ENCODE peak calls at places on chromosomes 4 and X, in four cellular contexts. H is GM12878, J is HepG2, I is H1. C is an unnamed sample. For H3K4me1, the result is how much of the 10 kb centered on the place peaks cover.

GRCh38 chr4:141417387-141417786 is 196.7 kb downstream of the ZNF330 start:
- DNase-seq in H (no peak), J (no peak), I (no peak), C (no peak)

GRCh38 chr4:41418444-41418843 is 119.5 kb upstream of the LIMCH1 start:
- DNase-seq in H (no peak), J (no peak), I (no peak), C (no peak)

GRCh38 chrX:56745019-56745418 is 16.0 kb downstream of the NBDY start:
- DNase-seq in H (no peak), J (peak), I (no peak), C (no peak)

GRCh38 chr4:5932021-5932553 is 39.2 kb upstream of the CRMP1 start:
- DNase-seq in H (no peak), J (no peak), I (no peak), C (no peak)

GRCh38 chr4:6290769-6291547 is 21.3 kb downstream of the WFS1 start:
- DNase-seq in H (no peak), J (peak), I (no peak), C (no peak)

GRCh38 chr4:8829584-8829983 is 42.1 kb downstream of the HMX1 start:
- DNase-seq in H (no peak), J (no peak), I (no peak), C (no peak)

GRCh38 chr4:30537462-30537861 is 182.7 kb upstream of the PCDH7 start:
- DNase-seq in H (no peak), J (no peak), I (no peak), C (no peak)

GRCh38 chr4:105179539-105180401 is 33.1 kb downstream of the TET2 start:
- DNase-seq in H (no peak), J (peak), I (no peak), C (no peak)

GRCh38 chrX:69538321-69538876 is 34.3 kb downstream of the NALF2 start:
- DNase-seq in H (no peak), J (peak), I (peak), C (peak)

GRCh38 chr4:71607780-71608673 is 175.9 kb downstream of the GC start:
- DNase-seq in H (no peak), J (peak), I (no peak), C (no peak)

GRCh38 chrX:130085551-130085986 is 24.7 kb downstream of the ELF4 start:
- DNase-seq in H (no peak), J (no peak), I (no peak), C (no peak)

GRCh38 chr4:111836601-111837000 is 308.7 kb upstream of the FAM241A start:
- DNase-seq in H (no peak), J (no peak), I (no peak), C (no peak)

GRCh38 chr4:61580721-61581377 is 380.7 kb downstream of the ADGRL3 start:
- DNase-seq in H (no peak), J (no peak), I (no peak), C (no peak)

GRCh38 chrX:22220941-22221340 is 51.8 kb upstream of the CBLL2 start:
- DNase-seq in H (no peak), J (no peak), I (no peak), C (no peak)

GRCh38 chrX:20988118-20988517 is 386.1 kb upstream of the CNKSR2 start:
- DNase-seq in H (no peak), J (no peak), I (no peak), C (no peak)

DNA sequence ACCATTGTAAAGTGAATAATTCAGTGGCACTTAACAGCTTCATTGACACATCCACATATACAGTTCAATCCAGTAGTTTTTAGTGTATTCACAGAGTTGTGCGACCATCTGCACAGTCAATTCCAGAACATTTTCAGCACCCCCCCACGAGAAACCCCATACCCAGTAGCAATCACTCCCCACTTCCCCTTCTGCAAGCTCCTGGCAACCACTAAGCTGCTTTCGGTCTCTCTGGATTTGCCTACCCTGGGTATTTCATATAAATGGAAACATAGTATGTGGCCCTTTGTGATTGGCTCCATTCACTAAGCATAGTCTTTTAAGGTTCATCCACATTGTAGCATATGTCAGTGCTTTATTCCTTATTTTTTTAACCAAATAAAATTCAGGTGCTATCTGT is 10.0 kb downstream of the MSL3 start:
- DNase-seq in H (no peak), J (no peak), I (no peak), C (no peak)
- H3K4me1 ChIP-seq in H (under half), J (under half), I (under half), C (under half)

GRCh38 chr4:134001057-134001456 is 200.5 kb downstream of the PABPC4L start:
- DNase-seq in H (no peak), J (no peak), I (no peak), C (no peak)

GRCh38 chr4:133997440-133997839 is 204.1 kb downstream of the PABPC4L start:
- DNase-seq in H (no peak), J (no peak), I (no peak), C (no peak)

GRCh38 chr4:133995243-133995960 is 206.2 kb downstream of the PABPC4L start:
- DNase-seq in H (no peak), J (no peak), I (no peak), C (no peak)

GRCh38 chr4:133996431-133997121 is 205.0 kb downstream of the PABPC4L start:
- DNase-seq in H (no peak), J (peak), I (no peak), C (no peak)
- TF ChIP-seq YY1 in H (no peak), J (no peak), I (no peak), C (no peak)

DNA sequence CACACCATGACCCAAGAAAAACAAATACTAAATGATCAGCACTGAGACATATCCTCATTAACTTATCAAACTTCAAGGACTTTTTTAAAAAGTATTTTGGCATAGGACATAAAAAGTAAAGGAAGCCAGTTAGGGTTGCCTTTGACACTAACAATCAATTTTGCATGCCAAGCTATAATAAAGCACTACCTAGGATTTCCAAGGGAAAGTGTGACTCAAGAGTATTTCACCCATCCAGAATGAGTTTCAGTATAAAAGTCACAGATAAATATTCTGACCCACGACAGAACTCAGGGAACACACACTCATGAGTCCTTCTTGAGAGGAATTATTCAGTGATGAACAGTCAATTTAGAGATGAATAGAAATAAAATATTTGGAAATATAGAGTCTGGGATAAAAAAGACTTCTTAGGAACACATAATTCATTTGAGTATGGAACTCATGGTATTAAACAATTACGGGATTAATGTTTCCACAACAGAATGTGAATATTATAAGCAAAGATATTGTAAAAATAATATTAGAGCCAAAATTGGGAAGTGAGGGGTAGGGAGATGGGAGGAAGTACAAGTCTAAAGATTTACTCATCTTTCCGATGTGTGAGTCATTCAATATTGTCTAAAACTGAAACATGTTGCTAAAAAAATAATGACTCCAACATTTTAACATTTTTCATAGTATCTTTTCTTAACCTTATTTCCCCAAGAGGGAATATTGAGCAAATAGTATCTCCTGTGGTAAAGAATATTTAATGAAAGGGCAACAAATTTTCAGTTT is 143.5 kb upstream of the LNX1 start:
- DNase-seq in H (no peak), J (no peak), I (no peak), C (no peak)
- TF ChIP-seq SUZ12 in H (no peak), J (no peak), I (no peak), C (no peak)

DNA sequence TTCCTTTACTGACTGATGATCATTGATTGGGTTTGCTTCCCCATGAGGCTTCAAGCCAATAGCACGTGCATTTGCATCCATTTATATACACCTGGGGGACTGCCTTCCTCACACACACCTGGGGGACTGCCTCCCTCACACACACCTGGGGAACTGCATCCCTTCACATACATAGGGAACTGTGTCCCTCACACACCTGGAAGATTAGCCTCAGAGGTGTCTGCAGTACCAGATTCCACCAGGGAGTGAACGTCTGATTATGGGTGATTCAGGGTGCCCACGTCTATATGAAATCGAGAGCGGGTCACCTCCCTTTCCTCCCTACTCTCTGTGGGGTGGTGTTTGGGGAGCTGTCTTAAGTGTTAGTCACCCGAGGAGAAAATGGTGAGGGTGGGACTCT is 16.9 kb downstream of the CD99 start:
- DNase-seq in H (no peak), J (no peak), I (no peak), C (no peak)
- H3K4me1 ChIP-seq in H (under half), J (under half), I (under half), C (under half)

DNA sequence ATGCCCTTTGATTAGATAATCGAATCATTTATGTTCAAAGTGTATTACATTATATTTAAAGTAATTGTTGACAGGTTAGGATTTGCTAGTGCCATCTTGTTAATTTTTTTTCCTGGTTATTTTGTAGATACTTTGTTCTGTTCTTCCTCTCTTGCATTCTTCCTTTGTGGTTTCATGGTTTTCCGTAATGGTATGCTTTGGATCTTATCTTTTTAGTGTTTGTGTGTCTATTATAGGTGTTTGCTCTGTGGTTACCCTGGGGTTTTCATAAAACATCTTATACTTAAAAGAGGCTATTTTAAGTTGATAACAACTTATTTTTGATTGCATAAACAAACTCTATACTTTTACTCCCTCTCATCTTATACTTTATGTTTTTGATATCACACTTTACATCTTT is 108.2 kb upstream of the SRD5A3 start:
- DNase-seq in H (no peak), J (no peak), I (no peak), C (no peak)
- TF ChIP-seq YY1 in H (no peak), J (no peak), I (no peak), C (no peak)

DNA sequence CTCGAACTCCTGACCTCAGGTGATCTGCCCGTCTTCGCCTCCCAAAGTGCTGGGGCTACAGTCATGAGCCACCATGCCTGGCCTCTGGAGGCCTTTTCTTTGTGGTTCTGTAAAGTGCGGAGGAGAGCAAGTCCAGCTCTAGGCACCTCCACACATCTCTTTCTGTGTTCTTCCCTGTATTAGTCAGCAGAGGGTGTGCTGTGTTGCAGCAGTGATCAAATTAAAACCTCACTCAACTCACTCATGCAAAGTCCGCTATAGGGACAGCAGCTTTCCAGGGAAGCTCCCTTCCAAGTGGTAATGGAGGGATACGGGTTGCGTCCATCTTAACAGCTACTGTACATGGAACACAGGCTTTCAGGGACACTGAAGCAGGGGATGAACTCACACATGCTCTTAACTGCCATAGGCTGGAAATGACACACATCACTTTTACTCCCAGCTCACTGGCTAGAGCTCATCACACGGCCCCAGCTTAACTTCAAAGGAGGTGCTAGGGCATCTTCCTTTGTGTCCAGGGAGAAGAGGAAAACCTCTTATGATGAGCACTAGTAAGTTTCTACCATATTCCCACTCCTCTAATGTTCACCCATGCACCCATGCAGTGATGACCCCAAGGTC is 36.0 kb upstream of the CCNG2 start:
- DNase-seq in H (no peak), J (peak), I (no peak), C (no peak)
- TF ChIP-seq SUZ12 in H (no peak), J (no peak), I (no peak), C (no peak)

DNA sequence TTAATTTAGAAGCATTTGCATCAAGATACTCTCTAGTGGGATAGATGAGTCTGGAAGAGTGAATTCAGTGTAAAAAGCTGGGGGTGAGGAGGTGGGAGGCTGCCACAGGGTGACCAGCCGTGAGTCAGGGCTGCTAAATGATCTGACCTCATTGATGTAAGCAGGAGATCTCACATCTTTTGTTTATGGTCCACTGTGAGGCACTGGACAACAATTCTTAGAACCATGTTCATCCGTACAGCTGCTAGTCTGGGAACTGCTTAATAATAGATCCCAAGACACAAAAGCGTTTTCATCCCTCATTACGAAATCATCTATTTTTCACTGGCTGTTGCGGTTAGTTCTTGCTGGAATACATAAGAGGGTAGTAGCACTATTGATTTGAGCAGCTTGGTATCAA is 14.1 kb downstream of the KLF3 start:
- DNase-seq in H (no peak), J (no peak), I (no peak), C (no peak)
- H3K4me1 ChIP-seq in H (under half), J (under half), I (under half), C (under half)

GRCh38 chrX:49767231-49767630 is 61.9 kb upstream of the PAGE4 start:
- DNase-seq in H (no peak), J (no peak), I (no peak), C (no peak)
- TF ChIP-seq YY1 in H (no peak), J (no peak), I (no peak), C (no peak)

GRCh38 chr4:40283968-40284367 is 51.2 kb upstream of the CHRNA9 start:
- DNase-seq in H (no peak), J (no peak), I (no peak), C (no peak)
- TF ChIP-seq SUZ12 in H (no peak), J (no peak), I (no peak), C (no peak)

C was measured in NT2/D1.